ENCODE peak calls at places on chromosomes 1 and 21, in four cellular contexts. S, A, K and C are unnamed samples.

GRCh38 chr1:172662464-172663109 is 3.7 kb downstream of the FASLG start:
- DNase-seq in S (no peak), A (no peak), K (no peak), C (peak)

GRCh38 chr1:171084091-171084490 is 6.6 kb upstream of the FMO3 start:
- DNase-seq in A (no peak), K (no peak), S (no peak), C (no peak)

GRCh38 chr1:224929335-224930237 is at the start of gene DNAH14:
- DNase-seq in K (peak), S (peak), A (peak), C (no peak)

GRCh38 chr1:93960641-93961147 is 51.5 kb upstream of the GCLM start:
- DNase-seq in S (peak), A (no peak), K (no peak), C (no peak)

GRCh38 chr1:23152966-23153684 is 15.5 kb downstream of the LUZP1 start:
- DNase-seq in K (no peak), S (no peak), A (no peak), C (no peak)

GRCh38 chr21:35390013-35390776 is 341.1 kb upstream of the RUNX1 start:
- DNase-seq in K (no peak), S (no peak), A (no peak), C (no peak)

GRCh38 chr1:48644950-48645605 is 131.6 kb downstream of the BEND5 start:
- DNase-seq in S (no peak), K (no peak), A (no peak), C (no peak)

GRCh38 chr1:206439205-206439604 is 31.1 kb upstream of the IKBKE start:
- DNase-seq in S (no peak), A (no peak), K (peak), C (no peak)

GRCh38 chr1:103424645-103425044 is 100.9 kb upstream of the RNPC3 start:
- DNase-seq in A (no peak), K (no peak), S (no peak), C (no peak)

GRCh38 chr1:18907914-18908845 is 5.8 kb upstream of the ALDH4A1 start:
- DNase-seq in A (no peak), K (peak), S (no peak), C (no peak)

GRCh38 chr21:45423201-45423955 is 18.4 kb downstream of the COL18A1 start:
- DNase-seq in S (peak), A (no peak), K (no peak), C (no peak)

GRCh38 chr1:36871146-36871971 is 163.0 kb downstream of the GRIK3 start:
- DNase-seq in S (no peak), K (no peak), A (no peak), C (no peak)

GRCh38 chr1:206776239-206776638 is 3.9 kb upstream of the IL10 start:
- DNase-seq in K (no peak), A (no peak), S (peak), C (no peak)

GRCh38 chr1:157894613-157895012 is 53.0 kb upstream of the CD5L start:
- DNase-seq in S (no peak), A (no peak), K (no peak), C (no peak)

DNA sequence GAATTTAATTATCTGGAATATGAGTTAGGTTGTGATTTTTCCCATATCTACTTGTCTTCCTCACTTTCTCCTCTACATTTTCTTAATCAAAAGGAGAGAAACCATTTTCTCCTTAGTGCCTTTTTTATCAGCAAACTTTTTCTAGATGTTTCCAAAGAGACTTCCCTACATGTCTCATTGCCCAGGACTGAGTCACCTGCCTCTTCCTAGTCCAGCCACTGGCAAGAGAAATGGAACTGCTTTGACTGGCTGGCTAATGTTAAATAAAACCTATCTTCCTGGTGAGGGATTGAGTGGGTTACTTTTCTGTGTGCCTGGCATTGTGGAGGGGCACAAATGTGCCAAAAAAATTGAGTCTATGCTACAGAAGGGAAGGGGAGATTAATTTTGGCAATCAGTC is 52.1 kb upstream of the CD5L start:
- DNase-seq in A (no peak), K (no peak), S (no peak), C (no peak)
- TF ChIP-seq CBX5 in A (no peak), K (no peak), S (no peak), C (no peak)

DNA sequence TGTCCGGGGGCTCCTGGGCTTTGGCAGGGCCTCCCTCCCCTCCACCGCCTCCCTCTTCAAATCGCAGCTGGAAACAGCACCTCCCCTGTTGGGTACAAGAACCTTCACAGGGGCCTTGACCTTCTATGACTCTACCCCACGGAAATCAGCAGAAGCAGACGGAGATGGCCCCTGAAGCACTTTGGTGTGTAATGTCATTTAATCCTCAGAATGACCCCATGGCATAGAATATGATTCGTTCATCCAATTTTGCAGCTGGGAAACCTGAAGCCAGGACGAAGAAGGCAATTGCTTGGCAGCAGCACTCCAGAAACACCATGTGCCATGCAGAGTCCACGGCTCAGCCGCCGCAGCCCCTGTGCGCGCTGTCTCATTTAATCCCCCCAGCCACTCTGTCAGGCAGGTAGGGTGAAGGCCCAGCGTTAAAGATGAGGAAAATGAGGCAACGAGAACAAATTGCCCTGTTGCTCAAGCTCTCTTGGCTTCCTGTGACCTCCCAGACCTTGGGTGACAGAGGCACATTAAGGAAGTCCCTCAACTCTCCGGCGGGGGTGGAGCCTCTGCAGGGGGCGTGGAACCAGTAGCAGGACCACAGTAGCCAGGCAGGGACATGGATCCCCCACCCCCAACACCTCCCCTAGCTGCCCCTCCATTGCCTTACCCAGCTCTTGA is 25.8 kb upstream of the LAPTM5 start:
- DNase-seq in S (peak), A (no peak), K (peak), C (no peak)
- TF ChIP-seq CBX5 in S (no peak), A (no peak), K (no peak), C (no peak)

DNA sequence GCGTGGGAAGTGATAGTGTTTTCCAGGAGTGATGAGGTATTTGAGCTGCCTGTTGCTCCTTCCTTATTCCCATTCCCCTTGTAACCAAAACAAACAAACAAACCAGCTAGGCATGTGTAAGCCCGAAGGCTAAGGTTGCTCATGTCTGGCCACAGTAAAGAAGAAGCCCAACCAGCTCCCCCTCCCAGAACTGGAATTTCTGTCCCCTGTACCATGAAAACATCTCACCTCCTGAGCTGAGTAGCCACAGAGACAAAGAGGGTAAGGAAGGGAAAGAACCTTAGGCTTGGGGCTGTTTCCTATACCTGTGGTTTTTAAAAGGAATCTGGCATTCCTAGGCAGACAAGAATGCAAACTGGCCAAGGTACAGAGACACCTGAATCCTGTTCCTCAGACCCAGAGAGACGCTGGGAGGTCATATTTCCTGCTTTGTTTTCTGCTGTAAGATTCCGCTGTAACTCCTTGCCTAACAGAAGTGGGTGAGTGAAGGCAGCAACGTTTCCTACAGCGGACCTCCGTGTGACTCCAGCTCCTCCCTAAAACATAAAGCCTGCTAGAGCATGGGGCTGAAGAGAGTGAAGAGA is 41.7 kb upstream of the RAB4A start:
- DNase-seq in K (no peak), A (peak), S (no peak), C (no peak)
- TF ChIP-seq CBX5 in K (no peak), A (no peak), S (no peak), C (no peak)

GRCh38 chr1:223835754-223836153 is 10.0 kb downstream of the TP53BP2 start:
- DNase-seq in S (no peak), A (no peak), K (no peak), C (no peak)

GRCh38 chr1:223838125-223838854 is 7.5 kb downstream of the TP53BP2 start:
- DNase-seq in A (no peak), S (no peak), K (no peak), C (no peak)

GRCh38 chr1:223837687-223838086 is 8.1 kb downstream of the TP53BP2 start:
- DNase-seq in S (no peak), K (no peak), A (no peak), C (no peak)

GRCh38 chr1:223837206-223837605 is 8.5 kb downstream of the TP53BP2 start:
- DNase-seq in A (no peak), K (no peak), S (no peak), C (no peak)

GRCh38 chr1:223836586-223836985 is 9.2 kb downstream of the TP53BP2 start:
- DNase-seq in A (no peak), S (no peak), K (peak), C (no peak)
- TF ChIP-seq CBX5 in A (no peak), S (no peak), K (no peak), C (no peak)